ENCODE peak calls at places on chromosomes 1 and 21, in four cellular contexts. L is K562, R is GM12891, K is GM12878. G is an unnamed sample.

GRCh38 chr1:34356862-34357261 is 180.2 kb downstream of the C1orf94 start:
- DNase-seq in L (no peak), R (no peak), K (no peak), G (no peak)

GRCh38 chr1:47325530-47325929 is 8.1 kb upstream of the CMPK1 start:
- DNase-seq in L (no peak), R (no peak), K (no peak), G (no peak)

GRCh38 chr1:204206121-204206520 is 7.7 kb downstream of the GOLT1A start:
- DNase-seq in L (peak), R (no peak), K (no peak), G (no peak)

GRCh38 chr1:11907275-11908138 is 18.7 kb downstream of the KIAA2013 start:
- DNase-seq in L (peak), R (peak), K (peak), G (peak)

GRCh38 chr1:17802945-17803344 is 47.8 kb downstream of the ACTL8 start:
- DNase-seq in L (no peak), R (no peak), K (no peak), G (no peak)

GRCh38 chr1:197904126-197904787 is 1.8 kb downstream of the C1orf53 start:
- DNase-seq in L (no peak), R (no peak), K (no peak), G (no peak)

GRCh38 chr1:226132731-226133503 is 53.6 kb downstream of the ACBD3 start:
- DNase-seq in L (no peak), R (no peak), K (no peak), G (no peak)

GRCh38 chr1:87333692-87334347 is 5.1 kb downstream of the LMO4 start:
- DNase-seq in L (no peak), R (no peak), K (no peak), G (peak)

GRCh38 chr1:23578997-23579363 is 19.7 kb upstream of the ID3 start:
- DNase-seq in L (no peak), R (no peak), K (no peak), G (no peak)

GRCh38 chr1:84434756-84435142 is 36.5 kb downstream of the DNASE2B start:
- DNase-seq in L (no peak), R (no peak), K (no peak), G (no peak)

GRCh38 chr1:22969224-22969829 is 3.3 kb downstream of the LACTBL1 start:
- DNase-seq in L (no peak), R (no peak), K (no peak), G (no peak)

GRCh38 chr1:245698860-245699259 is 544.1 kb downstream of the KIF26B start:
- DNase-seq in L (no peak), R (no peak), K (no peak), G (no peak)

GRCh38 chr1:181178241-181178640 is 89.7 kb downstream of the IER5 start:
- DNase-seq in L (no peak), R (no peak), K (no peak), G (no peak)

GRCh38 chr21:14741237-14741636 is 195.1 kb upstream of the SAMSN1 start:
- DNase-seq in L (no peak), R (no peak), K (no peak), G (no peak)

GRCh38 chr1:173715538-173715844 is 710 bp downstream of the KLHL20 start:
- DNase-seq in L (no peak), R (no peak), K (peak), G (no peak)

GRCh38 chr1:64578270-64578973 is 108.5 kb downstream of the CACHD1 start:
- DNase-seq in L (no peak), R (no peak), K (no peak), G (no peak)

GRCh38 chr1:112308716-112309115 is 87.3 kb upstream of the CTTNBP2NL start:
- DNase-seq in L (no peak), R (no peak), K (no peak), G (no peak)

GRCh38 chr1:54671985-54672608 is 30.5 kb downstream of the MROH7 start:
- DNase-seq in L (peak), R (peak), K (peak), G (peak)

GRCh38 chr1:40849801-40850592 is 12.2 kb downstream of the CITED4 start:
- DNase-seq in L (peak), R (peak), K (peak), G (peak)

GRCh38 chr1:226674892-226675719 is 64.0 kb downstream of the ITPKB start:
- DNase-seq in L (no peak), R (peak), K (peak), G (peak)

GRCh38 chr1:25687221-25688017 is 70.8 kb downstream of the MAN1C1 start:
- DNase-seq in L (no peak), R (no peak), K (no peak), G (no peak)

GRCh38 chr1:17606826-17607440 is 67.4 kb downstream of the ARHGEF10L start:
- DNase-seq in L (peak), R (peak), K (no peak), G (no peak)

GRCh38 chr1:219963432-219963831 is 35.1 kb upstream of the SLC30A10 start:
- DNase-seq in L (no peak), R (no peak), K (no peak), G (no peak)

GRCh38 chr1:201258763-201259230 is 24.5 kb upstream of the PKP1 start:
- DNase-seq in L (no peak), R (no peak), K (no peak), G (no peak)

GRCh38 chr1:220915117-220915440 is 35.8 kb downstream of the HLX start:
- DNase-seq in L (no peak), R (no peak), K (no peak), G (no peak)

GRCh38 chr21:35624896-35625295 is 435.4 kb downstream of the SETD4 start:
- DNase-seq in L (no peak), R (no peak), K (no peak), G (no peak)

GRCh38 chr1:147785794-147786506 is 25.5 kb upstream of the GJA5 start:
- DNase-seq in L (no peak), R (no peak), K (no peak), G (no peak)

GRCh38 chr21:45555557-45556301 is 13.5 kb upstream of the SLC19A1 start:
- DNase-seq in L (peak), R (peak), K (peak), G (no peak)

GRCh38 chr1:3062616-3063378 is 6.2 kb upstream of the PRDM16 start:
- DNase-seq in L (no peak), R (no peak), K (no peak), G (no peak)

GRCh38 chr21:31273278-31273677 is 70.8 kb downstream of the TIAM1 start:
- DNase-seq in L (no peak), R (no peak), K (no peak), G (no peak)

GRCh38 chr1:30950700-30951099 is 42.1 kb upstream of the SDC3 start:
- DNase-seq in L (no peak), R (no peak), K (no peak), G (no peak)
- TF ChIP-seq SPI1 in L (no peak), R (no peak), K (no peak), G (no peak)

GRCh38 chr1:109373051-109373593 is 24.6 kb downstream of the SORT1 start:
- DNase-seq in L (no peak), R (no peak), K (no peak), G (no peak)
- TF ChIP-seq SPI1 in L (peak), R (no peak), K (no peak), G (no peak)

GRCh38 chr1:202588644-202589189 is 121.5 kb downstream of the SYT2 start:
- DNase-seq in L (no peak), R (no peak), K (no peak), G (no peak)
- TF ChIP-seq SPI1 in L (no peak), R (no peak), K (no peak), G (no peak)

DNA sequence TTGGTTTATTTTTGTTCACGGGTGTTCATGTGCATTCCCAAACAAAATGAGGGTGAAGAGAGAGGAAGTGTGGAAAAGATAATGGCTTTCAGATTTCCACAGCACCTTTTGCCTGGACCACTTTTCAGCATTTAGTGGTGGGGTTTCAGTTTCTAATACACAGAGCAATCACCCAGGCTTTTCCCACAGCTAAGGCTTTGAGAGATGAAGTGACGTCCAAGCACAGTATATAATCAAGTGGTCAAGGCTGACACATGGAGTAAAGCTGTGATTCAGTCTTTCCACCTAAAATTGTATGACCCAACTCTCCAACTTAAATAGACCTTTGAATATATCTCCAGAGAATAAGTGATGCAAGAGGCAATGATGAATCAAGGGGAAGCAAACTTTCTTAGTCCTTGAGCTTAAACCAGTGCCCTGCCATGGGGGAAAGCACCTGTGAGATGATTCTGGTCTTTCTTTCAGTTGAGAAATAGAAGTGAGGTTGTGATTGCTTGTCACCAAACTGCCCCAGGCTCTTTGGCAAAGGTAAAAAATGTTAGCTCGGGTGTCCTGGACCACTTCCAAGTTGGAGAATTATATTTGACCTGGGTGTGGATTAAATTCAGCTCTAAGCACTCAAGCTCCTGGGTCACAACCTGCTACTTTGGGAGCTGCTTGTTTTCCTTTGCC is 2.4 kb upstream of the PIK3R3 start:
- DNase-seq in L (no peak), R (no peak), K (peak), G (peak)
- TF ChIP-seq SPI1 in L (no peak), R (peak), K (peak), G (no peak)

DNA sequence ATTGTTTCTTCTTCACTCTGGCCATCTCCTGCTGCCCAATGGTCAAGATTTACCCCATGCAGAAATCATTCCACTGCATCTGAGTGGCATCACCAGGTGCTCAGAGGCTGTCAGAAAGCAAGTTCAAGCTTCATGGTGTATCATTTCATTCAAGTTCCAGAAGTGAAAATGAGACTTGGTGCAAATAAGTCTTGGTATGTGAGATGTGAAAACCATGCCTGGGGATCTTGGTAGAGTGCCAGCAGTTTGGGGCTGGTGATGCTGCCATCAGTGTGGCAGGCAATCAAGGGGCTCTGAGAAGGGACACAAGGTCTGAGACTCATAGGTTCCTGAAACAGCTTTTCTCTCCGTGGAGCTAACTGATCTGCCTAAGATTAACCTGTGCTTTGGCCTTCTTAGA is 52.0 kb downstream of the CD2 start:
- DNase-seq in L (no peak), R (no peak), K (peak), G (no peak)
- TF ChIP-seq SPI1 in L (no peak), R (no peak), K (no peak), G (no peak)

GRCh38 chr1:93768380-93768863 is 86.8 kb upstream of the BCAR3 start:
- DNase-seq in L (no peak), R (no peak), K (no peak), G (no peak)
- TF ChIP-seq SPI1 in L (no peak), R (no peak), K (no peak), G (no peak)

DNA sequence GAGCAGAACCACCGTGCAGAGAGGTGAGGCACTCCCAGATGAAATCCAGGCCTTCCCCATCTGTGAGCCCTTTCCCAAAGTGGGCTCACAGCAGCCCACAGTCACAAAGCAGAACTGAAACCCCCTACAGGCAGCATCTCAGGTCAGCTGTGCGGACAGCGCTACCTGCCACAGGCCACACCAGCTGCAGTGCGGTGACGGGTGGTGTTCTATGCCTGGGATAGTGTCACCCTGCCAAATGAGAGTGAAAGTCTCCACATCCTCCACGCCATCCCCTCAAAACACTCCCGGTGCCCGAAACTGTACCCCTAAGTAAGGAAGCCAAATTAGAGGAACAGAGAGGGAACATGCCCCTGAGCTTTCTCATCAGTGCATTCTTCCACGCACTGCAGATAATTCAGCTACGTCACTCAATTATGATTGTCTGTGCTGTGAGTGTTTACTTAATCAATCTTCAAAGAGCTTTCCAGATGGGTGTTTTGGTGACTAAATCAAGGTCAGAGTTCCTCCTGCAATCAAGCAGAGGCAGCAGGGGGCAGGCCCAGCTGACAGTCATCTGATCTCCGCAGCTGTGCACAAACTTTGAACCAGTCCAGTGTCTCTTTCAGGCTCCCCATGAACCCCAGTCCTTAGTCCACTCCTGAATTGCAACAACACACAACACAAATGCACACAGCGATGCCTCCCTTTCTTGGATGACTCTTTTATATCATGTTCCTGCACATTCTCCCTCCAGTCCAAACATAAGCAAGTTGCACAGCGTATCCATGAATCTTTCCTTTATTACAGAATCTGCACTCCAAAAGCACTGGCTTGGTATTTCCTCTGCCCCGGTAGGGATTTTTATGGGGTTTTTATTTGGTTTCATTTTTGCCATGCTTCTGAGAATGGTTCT is 150.0 kb downstream of the TOMM20 start:
- DNase-seq in L (peak), R (no peak), K (peak), G (peak)
- TF ChIP-seq SPI1 in L (no peak), R (peak), K (peak), G (no peak)